ENCODE peak calls at places on chromosome 12, in six cellular contexts. V is natural killer cell; A is CD4-positive, alpha-beta memory T cell; Z is NCI-H1092; H is CD4-positive, alpha-beta T cell; X is activated CD8-positive, alpha-beta memory T cell treated with anti-CD3 and anti-CD28 coated beads for 1 hour. C is an unnamed sample.

GRCh38 chr12:117069926-117070900 is 29.0 kb downstream of the TESC start:
- DNase-seq in V (no peak), A (no peak), Z (no peak), H (no peak), X (no peak), C (no peak)

GRCh38 chr12:82919365-82920054 is 232.8 kb downstream of the TMTC2 start:
- DNase-seq in V (no peak), A (no peak), Z (no peak), H (no peak), X (no peak), C (no peak)

GRCh38 chr12:67661311-67662011 is 12.9 kb downstream of the DYRK2 start:
- DNase-seq in V (no peak), A (no peak), Z (no peak), H (no peak), X (no peak), C (no peak)

GRCh38 chr12:121198949-121199348 is 11.0 kb upstream of the P2RX4 start:
- DNase-seq in V (no peak), A (no peak), Z (no peak), H (no peak), X (no peak), C (no peak)

GRCh38 chr12:67698711-67699603 is 50.4 kb downstream of the DYRK2 start:
- DNase-seq in V (peak), A (peak), Z (no peak), H (peak), X (no peak), C (peak)

GRCh38 chr12:2185751-2186341 is 133.1 kb downstream of the CACNA1C start:
- DNase-seq in V (no peak), A (no peak), Z (no peak), H (no peak), X (no peak), C (no peak)

GRCh38 chr12:53067993-53068770 is 11.0 kb downstream of the SPRYD3 start:
- DNase-seq in V (no peak), A (no peak), Z (no peak), H (no peak), X (no peak), C (no peak)

GRCh38 chr12:121326996-121327674 is 25.1 kb downstream of the ANAPC5 start:
- DNase-seq in V (no peak), A (no peak), Z (no peak), H (no peak), X (no peak), C (no peak)

GRCh38 chr12:91810077-91810476 is 335.6 kb downstream of the BTG1 start:
- DNase-seq in V (no peak), A (no peak), Z (no peak), H (no peak), X (no peak), C (no peak)

GRCh38 chr12:13241833-13242232 is 45.3 kb downstream of the EMP1 start:
- DNase-seq in V (no peak), A (no peak), Z (no peak), H (no peak), X (no peak), C (no peak)

GRCh38 chr12:120598674-120599463 is 17.7 kb upstream of the POP5 start:
- DNase-seq in V (no peak), A (no peak), Z (no peak), H (no peak), X (no peak), C (peak)

GRCh38 chr12:18428416-18428815 is 167.1 kb downstream of the PIK3C2G start:
- DNase-seq in V (no peak), A (no peak), Z (no peak), H (no peak), X (no peak), C (no peak)

GRCh38 chr12:48978291-48978740 is at the start of gene WNT1:
- DNase-seq in V (peak), A (no peak), Z (no peak), H (no peak), X (no peak), C (no peak)

GRCh38 chr12:79414252-79414651 is 276.5 kb downstream of the PAWR start:
- DNase-seq in V (no peak), A (no peak), Z (no peak), H (no peak), X (no peak), C (no peak)

GRCh38 chr12:111748195-111748803 is 18.4 kb upstream of the ALDH2 start:
- DNase-seq in V (no peak), A (no peak), Z (no peak), H (no peak), X (no peak), C (no peak)

GRCh38 chr12:42086021-42086420 is 58.7 kb downstream of the GXYLT1 start:
- DNase-seq in V (no peak), A (no peak), Z (no peak), H (no peak), X (no peak), C (no peak)

GRCh38 chr12:43325786-43326185 is 226.2 kb downstream of the ADAMTS20 start:
- DNase-seq in V (no peak), A (no peak), Z (no peak), H (no peak), X (no peak), C (no peak)

GRCh38 chr12:91413591-91413990 is 231.0 kb upstream of the DCN start:
- DNase-seq in V (no peak), A (no peak), Z (no peak), H (no peak), X (no peak), C (no peak)

GRCh38 chr12:3520168-3520567 is 29.2 kb downstream of the PRMT8 start:
- DNase-seq in V (no peak), A (no peak), Z (peak), H (no peak), X (no peak), C (no peak)

GRCh38 chr12:108442077-108442476 is 73.0 kb upstream of the FICD start:
- DNase-seq in V (no peak), A (no peak), Z (no peak), H (no peak), X (no peak), C (no peak)

GRCh38 chr12:16927259-16927658 is 321.3 kb upstream of the LMO3 start:
- DNase-seq in V (no peak), A (no peak), Z (no peak), H (no peak), X (no peak), C (no peak)

GRCh38 chr12:20097561-20097960 is 270.8 kb upstream of the PDE3A start:
- DNase-seq in V (no peak), A (no peak), Z (no peak), H (no peak), X (no peak), C (peak)

GRCh38 chr12:68591716-68592437 is 18.8 kb upstream of the RAP1B start:
- DNase-seq in V (no peak), A (peak), Z (no peak), H (no peak), X (no peak), C (no peak)

GRCh38 chr12:115617391-115617790 is 660.1 kb downstream of the MED13L start:
- DNase-seq in V (no peak), A (no peak), Z (no peak), H (no peak), X (no peak), C (no peak)

GRCh38 chr12:47995976-47996375 is 8.3 kb downstream of the COL2A1 start:
- DNase-seq in V (no peak), A (no peak), Z (peak), H (no peak), X (no peak), C (peak)

GRCh38 chr12:91406920-91407341 is 224.3 kb upstream of the DCN start:
- DNase-seq in V (no peak), A (no peak), Z (no peak), H (no peak), X (no peak), C (no peak)

GRCh38 chr12:129530517-129530916 is 373.3 kb downstream of the TMEM132D start:
- DNase-seq in V (no peak), A (no peak), Z (no peak), H (no peak), X (no peak), C (no peak)

GRCh38 chr12:7450667-7451066 is 6.7 kb upstream of the CD163L1 start:
- DNase-seq in V (no peak), A (no peak), Z (no peak), H (no peak), X (no peak), C (no peak)

GRCh38 chr12:50533203-50533584 is 28.4 kb downstream of the DIP2B start:
- DNase-seq in V (no peak), A (no peak), Z (no peak), H (no peak), X (no peak), C (no peak)

GRCh38 chr12:118189761-118190181 is 53.8 kb downstream of the PEBP1 start:
- DNase-seq in V (no peak), A (no peak), Z (peak), H (no peak), X (no peak), C (peak)

C was measured in AG08396.